ENCODE peak calls at places on chromosomes 13 and 19, in four cellular contexts. F is AG04450; U is effector memory CD4-positive, alpha-beta T cell; R is tibial nerve. I is an unnamed sample.

GRCh38 chr19:39430675-39431593 is 4.8 kb downstream of the RPS16 start:
- DNase-seq in F (peak; percentile 85), R (no peak), U (peak; percentile 80), I (no peak)

GRCh38 chr13:108834193-108834592 is 204.8 kb downstream of the MYO16 start:
- DNase-seq in U (no peak), F (no peak), R (no peak), I (no peak)

GRCh38 chr13:51614350-51614786 is 30.1 kb downstream of the WDFY2 start:
- DNase-seq in U (no peak), R (no peak), F (no peak), I (peak; percentile 50)

GRCh38 chr19:3518231-3518630 is 12.1 kb downstream of the FZR1 start:
- DNase-seq in R (no peak), F (no peak), U (no peak), I (no peak)

GRCh38 chr13:97719759-97720158 is 233.7 kb upstream of the IPO5 start:
- DNase-seq in U (no peak), F (no peak), R (no peak), I (no peak)

GRCh38 chr13:107834268-107834667 is 381.1 kb downstream of the LIG4 start:
- DNase-seq in R (no peak), U (no peak), F (no peak), I (no peak)

GRCh38 chr13:102658678-102659077 is 36.2 kb downstream of the METTL21C start:
- DNase-seq in F (no peak), U (no peak), R (no peak), I (no peak)

GRCh38 chr13:64551755-64552154 is 2678.4 kb downstream of the PCDH9 start:
- DNase-seq in U (no peak), F (peak; percentile 57), R (no peak), I (no peak)

GRCh38 chr19:46391296-46392251 is 21.8 kb downstream of the CCDC8 start:
- DNase-seq in R (no peak), F (no peak), U (no peak), I (peak; percentile 43)

GRCh38 chr13:48804836-48805601 is 151.3 kb downstream of the CYSLTR2 start:
- DNase-seq in F (no peak), U (no peak), R (no peak), I (no peak)

GRCh38 chr13:26721251-26721939 is 39.2 kb downstream of the GPR12 start:
- DNase-seq in U (no peak), F (no peak), R (no peak), I (peak; percentile 56)

GRCh38 chr19:44847144-44848035 is 1.3 kb downstream of the NECTIN2 start:
- DNase-seq in U (no peak), F (no peak), R (peak; percentile 62), I (no peak)

GRCh38 chr19:11451942-11452813 is 16.7 kb downstream of the PRKCSH start:
- DNase-seq in F (no peak), R (no peak), U (no peak), I (no peak)

GRCh38 chr13:75913925-75914324 is 277.8 kb downstream of the LMO7 start:
- DNase-seq in R (no peak), F (no peak), U (no peak), I (no peak)

GRCh38 chr13:22455036-22455435 is 725.7 kb upstream of the SGCG start:
- DNase-seq in F (no peak), R (no peak), U (no peak), I (no peak)

GRCh38 chr19:34712606-34713261 is 21.3 kb upstream of the ZNF181 start:
- DNase-seq in F (peak; percentile 66), U (peak; percentile 21), R (peak; percentile 53), I (peak; percentile 53)

GRCh38 chr13:49908637-49909036 is 27.5 kb downstream of the SPRYD7 start:
- DNase-seq in U (no peak), F (no peak), R (no peak), I (no peak)

GRCh38 chr19:40433391-40434216 is 7.8 kb upstream of the SERTAD1 start:
- DNase-seq in F (peak; percentile 66), U (peak; percentile 26), R (peak; percentile 77), I (peak; percentile 84)

GRCh38 chr19:5823579-5824281 is 15.8 kb downstream of the FUT6 start:
- DNase-seq in U (no peak), R (no peak), F (no peak), I (no peak)

GRCh38 chr19:47240561-47240960 is 9.6 kb upstream of the BBC3 start:
- DNase-seq in R (no peak), U (no peak), F (no peak), I (no peak)

GRCh38 chr13:68895696-68896095 is 1211.9 kb upstream of the ATXN8OS start:
- DNase-seq in R (no peak), U (no peak), F (no peak), I (no peak)

GRCh38 chr19:33426621-33427475 is 53.3 kb downstream of the CEBPG start:
- DNase-seq in R (no peak), U (no peak), F (no peak), I (peak; percentile 43)

GRCh38 chr19:55433292-55433691 is 9.8 kb downstream of the SHISA7 start:
- DNase-seq in U (no peak), R (no peak), F (no peak), I (no peak)

DNA sequence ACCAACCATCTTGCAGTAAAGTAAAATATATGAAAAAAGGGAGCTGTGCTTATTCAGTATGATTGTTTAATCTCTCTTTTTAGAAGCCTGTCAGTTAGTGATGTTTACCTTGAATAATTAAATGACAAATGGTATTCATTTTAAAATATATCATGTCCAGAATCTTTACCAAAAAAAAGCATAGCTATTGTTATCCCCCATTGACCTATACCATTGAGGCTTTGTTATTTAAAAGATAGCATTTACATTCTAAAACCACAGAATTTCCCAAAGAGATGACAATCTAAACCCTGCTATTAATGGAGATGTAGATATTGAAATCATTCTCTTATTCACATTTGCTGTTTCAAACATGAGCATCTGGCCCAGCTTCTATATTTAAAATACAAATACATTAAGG is 2.2 kb downstream of the CNMD start:
- DNase-seq in U (no peak), R (no peak), F (no peak), I (no peak)
- H3K4me3 ChIP-seq in U (no peak overlapping the region), R (no peak overlapping the region), F (no peak overlapping the region), I (peak overlapping the region; percentile 8)

GRCh38 chr13:78736142-78736541 is 77.2 kb upstream of the OBI1 start:
- DNase-seq in F (no peak), U (no peak), R (no peak), I (no peak)

GRCh38 chr13:78732445-78733017 is 73.6 kb upstream of the OBI1 start:
- DNase-seq in U (no peak), F (no peak), R (no peak), I (no peak)
- H3K27me3 ChIP-seq in U (no peaks in the 10 kb centered on the region), F (no peaks in the 10 kb centered on the region), R (no peaks in the 10 kb centered on the region), I (no peaks in the 10 kb centered on the region)

GRCh38 chr19:18377026-18377425 is 8.9 kb upstream of the GDF15 start:
- DNase-seq in R (no peak), U (no peak), F (no peak), I (no peak)
- H3K27ac ChIP-seq in R (no peak overlapping the region), U (no peak overlapping the region), F (no peak overlapping the region), I (no peak overlapping the region)

DNA sequence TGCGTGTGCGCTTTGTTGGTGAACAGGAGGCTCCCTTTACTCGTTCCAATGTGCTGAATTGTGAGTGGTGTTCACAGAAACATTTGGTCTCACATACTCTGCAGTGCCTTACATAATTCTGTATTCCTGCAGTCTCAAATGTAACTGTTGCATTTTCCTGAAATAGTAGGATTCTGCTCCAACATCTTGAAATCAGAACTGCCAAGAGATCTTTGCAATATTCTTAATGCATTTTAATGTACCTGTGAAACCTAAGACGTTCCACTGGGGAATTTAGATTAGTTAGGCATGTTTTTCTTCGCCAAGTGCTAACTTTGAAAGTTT is 166.5 kb downstream of the SLC7A1 start:
- DNase-seq in R (no peak), U (no peak), F (no peak), I (no peak)
- H3K4me3 ChIP-seq in R (peak overlapping the region; percentile 4), U (no peak overlapping the region), F (no peak overlapping the region), I (peak overlapping the region; percentile 67)

DNA sequence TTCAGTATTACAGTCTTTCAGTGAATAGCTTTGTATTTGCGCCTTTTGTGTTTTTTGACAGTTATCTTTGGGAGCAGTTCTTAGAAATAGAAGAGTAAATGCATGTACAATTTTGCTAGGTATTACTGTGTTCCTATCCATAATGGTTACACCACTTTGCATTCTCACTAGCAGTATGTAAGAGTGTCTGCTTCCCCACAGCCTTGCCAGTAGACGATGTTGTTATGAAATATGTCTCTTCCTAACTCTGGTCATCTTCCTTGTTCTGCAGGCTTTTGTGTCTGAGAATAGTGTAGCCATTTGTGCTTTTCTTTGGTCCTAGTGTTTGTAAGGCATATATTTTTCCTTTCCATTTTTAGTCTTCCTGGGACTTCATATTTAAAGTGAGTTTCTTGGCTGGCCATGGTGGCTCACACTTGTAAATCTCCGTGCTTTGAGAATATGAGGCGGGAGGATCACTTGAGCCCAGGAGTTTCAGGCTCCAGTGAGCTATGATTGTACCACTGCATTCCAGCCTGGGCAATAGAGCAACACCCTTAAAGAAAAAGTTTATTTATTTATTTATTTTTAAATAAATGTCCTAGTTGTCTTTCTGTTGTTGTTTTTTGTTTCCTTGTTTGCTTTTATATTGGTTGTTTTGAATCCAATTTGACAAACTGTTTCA is 140.3 kb downstream of the PDS5B start:
- DNase-seq in U (no peak), R (no peak), F (no peak), I (no peak)
- H3K27me3 ChIP-seq in U (no peaks in the 10 kb centered on the region), R (no peaks in the 10 kb centered on the region), F (no peaks in the 10 kb centered on the region), I (no peaks in the 10 kb centered on the region)

GRCh38 chr19:10195199-10195519 is 406 bp upstream of the DNMT1 start:
- DNase-seq in F (no peak), U (no peak), R (no peak), I (no peak)
- H3K27ac ChIP-seq in F (no peak overlapping the region), U (peak overlapping the region; percentile 84), R (peak overlapping the region; percentile 91), I (peak overlapping the region; percentile 90)

DNA sequence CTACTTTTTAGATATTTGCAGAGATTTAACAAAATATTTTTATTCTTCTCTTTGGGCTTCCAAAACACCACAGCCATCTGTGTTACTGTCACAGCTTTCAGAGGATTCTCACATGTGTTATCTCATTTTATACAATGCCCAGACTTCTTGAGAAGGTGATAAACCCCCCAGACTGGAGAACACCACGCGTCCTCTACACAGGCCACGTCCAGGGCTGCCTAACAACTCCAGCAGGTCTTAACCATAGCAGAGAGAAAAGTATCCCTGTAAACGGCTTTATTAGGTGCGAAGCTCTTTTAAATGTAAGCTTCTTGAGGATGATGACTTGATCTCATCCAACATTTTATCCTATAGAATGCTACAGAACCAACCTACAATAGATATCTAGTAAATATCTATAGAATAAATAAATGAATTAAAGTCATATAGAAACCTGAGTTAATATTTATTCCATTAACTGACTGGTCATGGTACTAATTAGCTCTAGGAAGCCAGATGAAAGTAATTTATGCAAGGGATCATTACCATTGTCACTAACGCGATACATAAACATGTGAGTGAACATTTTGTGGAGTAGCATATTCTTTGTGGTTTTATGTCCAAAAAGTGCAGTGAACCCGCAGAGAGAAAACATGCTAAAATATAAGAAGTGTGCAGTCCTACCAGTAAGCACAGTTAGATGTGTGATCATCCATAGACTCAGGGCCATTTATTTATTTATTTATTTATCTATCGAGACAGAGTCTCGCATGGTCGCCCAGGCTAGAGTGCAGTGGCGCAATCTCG is 1.8 kb downstream of the GPR183 start:
- DNase-seq in U (no peak), R (no peak), F (no peak), I (no peak)
- H3K4me3 ChIP-seq in U (peak overlapping the region; percentile 85), R (no peak overlapping the region), F (no peak overlapping the region), I (no peak overlapping the region)

GRCh38 chr19:29532097-29532496 is 6.3 kb downstream of the VSTM2B start:
- DNase-seq in R (no peak), U (no peak), F (no peak), I (peak; percentile 20)

GRCh38 chr19:29529646-29530548 is 4.1 kb downstream of the VSTM2B start:
- DNase-seq in U (no peak), F (no peak), R (no peak), I (peak; percentile 47)

GRCh38 chr19:29530549-29531457 is 5.0 kb downstream of the VSTM2B start:
- DNase-seq in R (no peak), U (no peak), F (no peak), I (peak; percentile 39)

GRCh38 chr19:29532956-29533355 is 7.2 kb downstream of the VSTM2B start:
- DNase-seq in R (no peak), U (no peak), F (no peak), I (no peak)

GRCh38 chr19:29531458-29532025 is 5.7 kb downstream of the VSTM2B start:
- DNase-seq in F (no peak), R (no peak), U (no peak), I (no peak)
- H3K27me3 ChIP-seq in F (peaks cover 36% of the 10 kb centered on the region), R (peaks cover 69% of the 10 kb centered on the region), U (peaks cover 31% of the 10 kb centered on the region), I (peaks cover 22% of the 10 kb centered on the region)

I was measured in dorsolateral prefrontal cortex.